ENCODE peak calls at places on chromosomes 2 and 18, in five cellular contexts. One of them, this sample, is unnamed.

GRCh38 chr2:119860924-119861323 is 101.2 kb downstream of the PTPN4 start:
- DNase-seq in K562: no peak
- DNase-seq in astrocyte: no peak
- DNase-seq in IMR-90: no peak
- DNase-seq in A549: no peak
- DNase-seq in this sample: no peak

GRCh38 chr18:58527116-58528010 is 101.5 kb downstream of the ALPK2 start:
- DNase-seq in K562: no peak
- DNase-seq in astrocyte: peak; percentile 32
- DNase-seq in IMR-90: peak; percentile 36
- DNase-seq in A549: peak; percentile 59
- DNase-seq in this sample: no peak

GRCh38 chr2:85577386-85578242 is at the start of gene VAMP8:
- DNase-seq in K562: peak; percentile 86
- DNase-seq in astrocyte: no peak
- DNase-seq in IMR-90: no peak
- DNase-seq in A549: no peak
- DNase-seq in this sample: no peak

GRCh38 chr2:55490554-55490953 is 29.0 kb upstream of the CFAP36 start:
- DNase-seq in K562: peak; percentile 49
- DNase-seq in astrocyte: peak; percentile 65
- DNase-seq in IMR-90: peak; percentile 82
- DNase-seq in A549: no peak
- DNase-seq in this sample: no peak

GRCh38 chr2:142222715-142223114 is 91.9 kb upstream of the LRP1B start:
- DNase-seq in K562: no peak
- DNase-seq in astrocyte: no peak
- DNase-seq in IMR-90: no peak
- DNase-seq in A549: no peak
- DNase-seq in this sample: no peak

GRCh38 chr2:165016772-165017411 is 61.6 kb upstream of the SLC38A11 start:
- DNase-seq in K562: no peak
- DNase-seq in astrocyte: peak; percentile 49
- DNase-seq in IMR-90: peak; percentile 65
- DNase-seq in A549: peak; percentile 28
- DNase-seq in this sample: peak; percentile 29

GRCh38 chr2:164538250-164538866 is 82.9 kb downstream of the GRB14 start:
- DNase-seq in K562: no peak
- DNase-seq in astrocyte: no peak
- DNase-seq in IMR-90: peak; percentile 29
- DNase-seq in A549: peak; percentile 55
- DNase-seq in this sample: peak; percentile 17

GRCh38 chr2:225566798-225567197 is 167.3 kb downstream of the NYAP2 start:
- DNase-seq in K562: no peak
- DNase-seq in astrocyte: no peak
- DNase-seq in IMR-90: no peak
- DNase-seq in A549: no peak
- DNase-seq in this sample: no peak

GRCh38 chr2:69572640-69573039 is 70.9 kb downstream of the AAK1 start:
- DNase-seq in K562: no peak
- DNase-seq in astrocyte: no peak
- DNase-seq in IMR-90: peak; percentile 73
- DNase-seq in A549: no peak
- DNase-seq in this sample: no peak

DNA sequence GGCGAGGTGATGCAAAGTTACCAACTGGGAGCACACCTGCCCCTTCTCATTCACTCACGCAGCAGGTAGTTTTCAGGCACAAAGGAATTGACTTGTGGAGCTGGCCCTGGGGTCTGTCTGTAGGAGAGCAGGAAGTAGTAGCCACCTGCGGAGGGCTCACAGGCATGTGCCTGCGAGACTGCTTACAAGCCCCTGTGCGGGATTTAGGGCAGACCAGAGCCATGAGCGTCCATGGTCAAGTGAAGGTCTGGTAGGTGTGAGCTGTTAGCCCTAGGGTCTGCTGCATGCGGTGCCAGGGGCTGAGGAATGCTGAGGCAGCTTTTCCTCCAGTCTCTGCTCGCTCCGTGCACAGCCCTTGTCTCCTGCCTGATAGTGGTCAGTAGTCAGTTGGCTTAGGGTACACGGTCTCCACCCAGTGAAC is 18.9 kb downstream of the INPP4A start:
- DNase-seq in K562: no peak
- DNase-seq in astrocyte: no peak
- DNase-seq in IMR-90: no peak
- DNase-seq in A549: no peak
- DNase-seq in this sample: peak; percentile 50
- H3K4me2 ChIP-seq in K562: no peak overlapping the region
- H3K4me2 ChIP-seq in astrocyte: no peak overlapping the region
- H3K4me2 ChIP-seq in IMR-90: no peak overlapping the region
- H3K4me2 ChIP-seq in A549: no peak overlapping the region
- H3K4me2 ChIP-seq in this sample: peak overlapping the region; percentile 61

DNA sequence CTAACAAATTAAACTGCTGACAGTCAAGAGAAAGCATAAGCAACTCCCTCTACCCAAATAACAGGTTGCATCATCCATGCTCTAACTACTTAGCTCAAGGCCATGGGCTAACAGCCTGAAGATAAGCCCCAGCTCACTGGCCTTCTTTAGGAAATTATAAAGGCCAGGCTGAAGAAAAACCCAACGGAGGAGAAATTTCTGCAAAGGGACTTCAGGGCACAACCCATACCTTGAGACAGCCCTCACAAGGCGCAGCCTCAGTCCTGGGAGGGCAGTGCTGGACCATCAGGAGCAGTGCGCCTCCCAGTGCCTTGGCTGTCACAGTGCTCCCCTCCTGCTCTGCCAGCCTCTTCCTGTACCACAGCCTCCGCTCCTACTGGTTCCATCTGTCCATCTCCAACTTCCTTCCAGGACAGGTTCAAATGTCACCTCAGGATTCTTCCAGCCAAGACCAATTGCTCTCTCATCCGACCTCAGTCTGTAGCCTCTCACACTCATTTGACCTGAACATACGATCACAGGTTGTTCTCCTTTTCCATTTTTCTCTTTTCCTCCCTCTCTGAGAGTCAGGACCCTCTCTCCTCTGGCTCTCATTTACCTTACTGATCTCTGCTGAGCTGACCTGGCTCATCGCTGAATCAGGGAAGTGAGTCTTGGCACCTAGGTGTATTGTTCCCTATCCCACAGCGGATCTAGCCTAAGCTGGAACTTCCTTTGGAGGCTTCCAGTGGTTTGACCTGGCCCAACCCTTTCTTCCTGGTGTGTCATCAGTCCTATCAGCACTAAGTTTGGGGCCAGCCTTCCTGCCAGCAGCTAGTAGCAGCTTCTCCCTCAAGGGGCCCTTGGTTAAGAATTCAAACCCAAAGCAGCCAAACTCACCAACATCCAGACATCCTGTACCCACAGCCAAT is 1.9 kb downstream of the MCFD2 start:
- DNase-seq in K562: peak; percentile 53
- DNase-seq in astrocyte: peak; percentile 58
- DNase-seq in IMR-90: peak; percentile 78
- DNase-seq in A549: no peak
- DNase-seq in this sample: no peak
- TF ChIP-seq CTCF in K562: peak; percentile 74
- TF ChIP-seq CTCF in astrocyte: no peak
- TF ChIP-seq CTCF in IMR-90: no peak
- TF ChIP-seq CTCF in A549: no peak
- TF ChIP-seq CTCF in this sample: peak; percentile 32

GRCh38 chr2:37686792-37687595 is 15.6 kb upstream of the CDC42EP3 start:
- DNase-seq in K562: no peak
- DNase-seq in astrocyte: peak; percentile 53
- DNase-seq in IMR-90: no peak
- DNase-seq in A549: no peak
- DNase-seq in this sample: no peak

GRCh38 chr2:37682473-37682872 is 11.0 kb upstream of the CDC42EP3 start:
- DNase-seq in K562: no peak
- DNase-seq in astrocyte: no peak
- DNase-seq in IMR-90: no peak
- DNase-seq in A549: no peak
- DNase-seq in this sample: no peak

GRCh38 chr2:37683926-37684780 is 12.7 kb upstream of the CDC42EP3 start:
- DNase-seq in K562: no peak
- DNase-seq in astrocyte: no peak
- DNase-seq in IMR-90: peak; percentile 73
- DNase-seq in A549: no peak
- DNase-seq in this sample: no peak

GRCh38 chr2:37683241-37683640 is 11.8 kb upstream of the CDC42EP3 start:
- DNase-seq in K562: no peak
- DNase-seq in astrocyte: no peak
- DNase-seq in IMR-90: no peak
- DNase-seq in A549: no peak
- DNase-seq in this sample: no peak

GRCh38 chr2:37684809-37685208 is 13.4 kb upstream of the CDC42EP3 start:
- DNase-seq in K562: no peak
- DNase-seq in astrocyte: no peak
- DNase-seq in IMR-90: no peak
- DNase-seq in A549: no peak
- DNase-seq in this sample: no peak
- H3K4me2 ChIP-seq in K562: no peak overlapping the region
- H3K4me2 ChIP-seq in astrocyte: no peak overlapping the region
- H3K4me2 ChIP-seq in IMR-90: no peak overlapping the region
- H3K4me2 ChIP-seq in A549: no peak overlapping the region
- H3K4me2 ChIP-seq in this sample: no peak overlapping the region

DNA sequence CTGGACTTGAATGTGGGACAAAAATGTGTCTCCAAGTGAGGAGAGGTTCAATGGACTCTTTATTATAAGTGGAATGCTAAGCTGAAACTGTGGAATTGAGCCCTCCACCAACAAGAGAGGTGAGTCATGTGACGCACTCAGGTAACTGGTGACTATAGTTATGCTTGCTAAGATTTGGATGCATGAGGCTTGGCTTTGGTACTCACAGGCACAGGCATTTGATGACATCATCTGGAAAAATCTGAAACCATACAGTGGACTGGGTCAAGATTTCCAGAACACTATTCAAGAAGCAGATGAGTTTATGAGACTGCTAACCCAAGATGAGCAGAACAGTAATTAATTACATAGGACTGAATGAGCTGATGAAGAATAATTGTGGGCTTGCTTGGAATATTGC is 15.7 kb upstream of the SULT1C3 start:
- DNase-seq in K562: no peak
- DNase-seq in astrocyte: no peak
- DNase-seq in IMR-90: no peak
- DNase-seq in A549: no peak
- DNase-seq in this sample: no peak
- TF ChIP-seq CTCF in K562: no peak
- TF ChIP-seq CTCF in astrocyte: no peak
- TF ChIP-seq CTCF in IMR-90: no peak
- TF ChIP-seq CTCF in A549: no peak
- TF ChIP-seq CTCF in this sample: no peak

GRCh38 chr2:180516204-180516603 is 464.2 kb upstream of the UBE2E3 start:
- DNase-seq in K562: no peak
- DNase-seq in astrocyte: no peak
- DNase-seq in IMR-90: no peak
- DNase-seq in A549: no peak
- DNase-seq in this sample: no peak
- H3K4me2 ChIP-seq in K562: no peak overlapping the region
- H3K4me2 ChIP-seq in astrocyte: no peak overlapping the region
- H3K4me2 ChIP-seq in IMR-90: no peak overlapping the region
- H3K4me2 ChIP-seq in A549: no peak overlapping the region
- H3K4me2 ChIP-seq in this sample: no peak overlapping the region

DNA sequence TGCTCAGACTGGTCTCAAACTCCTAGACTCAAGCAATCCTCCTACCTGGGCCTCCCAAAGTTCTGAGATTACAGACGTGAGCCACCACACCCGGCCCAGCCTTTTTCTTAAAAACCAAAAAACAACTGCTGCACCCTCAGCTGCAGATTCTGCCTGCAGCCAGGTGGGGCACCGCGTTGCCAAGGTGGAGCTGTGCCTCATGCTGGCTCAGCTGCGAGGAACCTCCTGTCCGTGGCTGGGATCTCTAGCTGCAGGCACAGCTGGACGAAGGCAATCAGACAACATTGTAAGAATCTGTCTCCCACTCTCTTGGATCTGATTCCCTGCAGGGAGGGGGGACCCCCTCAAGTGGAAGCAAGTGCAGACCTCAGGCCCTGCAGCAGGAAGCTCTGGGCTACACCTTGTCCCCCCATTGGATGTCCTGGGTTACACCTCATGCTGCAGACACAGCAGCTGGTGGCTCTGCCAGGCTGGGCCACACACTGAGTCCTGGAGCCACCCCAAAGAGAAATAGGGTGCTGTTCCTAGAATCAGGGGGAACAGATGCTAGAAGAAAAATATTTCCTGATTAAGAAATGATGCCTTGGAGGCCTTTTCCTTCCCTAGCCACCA is 24.1 kb downstream of the CIDEA start:
- DNase-seq in K562: no peak
- DNase-seq in astrocyte: no peak
- DNase-seq in IMR-90: peak; percentile 13
- DNase-seq in A549: no peak
- DNase-seq in this sample: no peak
- TF ChIP-seq CTCF in K562: no peak
- TF ChIP-seq CTCF in astrocyte: no peak
- TF ChIP-seq CTCF in IMR-90: peak; percentile 10
- TF ChIP-seq CTCF in A549: no peak
- TF ChIP-seq CTCF in this sample: peak; percentile 35

GRCh38 chr2:88233216-88233615 is 63.1 kb downstream of the THNSL2 start:
- DNase-seq in K562: no peak
- DNase-seq in astrocyte: no peak
- DNase-seq in IMR-90: no peak
- DNase-seq in A549: no peak
- DNase-seq in this sample: no peak

GRCh38 chr2:88239781-88240180 is 69.6 kb downstream of the THNSL2 start:
- DNase-seq in K562: peak; percentile 24
- DNase-seq in astrocyte: no peak
- DNase-seq in IMR-90: no peak
- DNase-seq in A549: no peak
- DNase-seq in this sample: peak; percentile 24

GRCh38 chr2:88235987-88236386 is 65.8 kb downstream of the THNSL2 start:
- DNase-seq in K562: no peak
- DNase-seq in astrocyte: no peak
- DNase-seq in IMR-90: no peak
- DNase-seq in A549: no peak
- DNase-seq in this sample: no peak

GRCh38 chr2:88230912-88231311 is 60.8 kb downstream of the THNSL2 start:
- DNase-seq in K562: no peak
- DNase-seq in astrocyte: no peak
- DNase-seq in IMR-90: no peak
- DNase-seq in A549: no peak
- DNase-seq in this sample: no peak

GRCh38 chr2:88234760-88235159 is 64.6 kb downstream of the THNSL2 start:
- DNase-seq in K562: no peak
- DNase-seq in astrocyte: no peak
- DNase-seq in IMR-90: no peak
- DNase-seq in A549: no peak
- DNase-seq in this sample: no peak
- H3K4me2 ChIP-seq in K562: no peak overlapping the region
- H3K4me2 ChIP-seq in astrocyte: no peak overlapping the region
- H3K4me2 ChIP-seq in IMR-90: no peak overlapping the region
- H3K4me2 ChIP-seq in A549: no peak overlapping the region
- H3K4me2 ChIP-seq in this sample: no peak overlapping the region

This sample was measured in DND-41.